ENCODE peak calls at places on chromosomes 11 and 22, in ten cellular contexts. One of them, this sample, is unnamed.

GRCh38 chr11:57405271-57405890 is 14.9 kb upstream of the PRG2 start:
- DNase-seq in Calu3: no peak
- DNase-seq in cardiac muscle cell: no peak
- DNase-seq in heart right ventricle: no peak
- DNase-seq in fibroblast of lung: no peak
- DNase-seq in sigmoid colon: no peak
- DNase-seq in GM12878: no peak
- DNase-seq in HFFc6: no peak
- DNase-seq in body of pancreas: no peak
- DNase-seq in heart left ventricle: no peak
- DNase-seq in this sample: no peak

GRCh38 chr11:2380807-2381350 is 3.8 kb downstream of the CD81 start:
- DNase-seq in Calu3: no peak
- DNase-seq in cardiac muscle cell: peak
- DNase-seq in heart right ventricle: peak
- DNase-seq in fibroblast of lung: no peak
- DNase-seq in sigmoid colon: peak
- DNase-seq in GM12878: peak
- DNase-seq in HFFc6: no peak
- DNase-seq in body of pancreas: no peak
- DNase-seq in heart left ventricle: peak
- DNase-seq in this sample: peak

GRCh38 chr11:46003647-46004046 is 81.2 kb downstream of the LARGE2 start:
- DNase-seq in Calu3: no peak
- DNase-seq in cardiac muscle cell: peak
- DNase-seq in heart right ventricle: no peak
- DNase-seq in fibroblast of lung: peak
- DNase-seq in sigmoid colon: no peak
- DNase-seq in GM12878: no peak
- DNase-seq in HFFc6: no peak
- DNase-seq in body of pancreas: no peak
- DNase-seq in heart left ventricle: no peak
- DNase-seq in this sample: no peak

GRCh38 chr22:29723766-29724165 is 4.0 kb downstream of the CABP7 start:
- DNase-seq in Calu3: no peak
- DNase-seq in cardiac muscle cell: no peak
- DNase-seq in heart right ventricle: no peak
- DNase-seq in fibroblast of lung: no peak
- DNase-seq in sigmoid colon: no peak
- DNase-seq in GM12878: no peak
- DNase-seq in HFFc6: no peak
- DNase-seq in body of pancreas: no peak
- DNase-seq in heart left ventricle: no peak
- DNase-seq in this sample: no peak

GRCh38 chr11:2991477-2992233 is 474 bp downstream of the NAP1L4 start:
- DNase-seq in Calu3: no peak
- DNase-seq in cardiac muscle cell: peak
- DNase-seq in heart right ventricle: peak
- DNase-seq in fibroblast of lung: peak
- DNase-seq in sigmoid colon: no peak
- DNase-seq in GM12878: no peak
- DNase-seq in HFFc6: peak
- DNase-seq in body of pancreas: peak
- DNase-seq in heart left ventricle: no peak
- DNase-seq in this sample: no peak

GRCh38 chr11:95081412-95081811 is 8.2 kb upstream of the ENDOD1 start:
- DNase-seq in Calu3: no peak
- DNase-seq in cardiac muscle cell: peak
- DNase-seq in heart right ventricle: peak
- DNase-seq in fibroblast of lung: no peak
- DNase-seq in sigmoid colon: peak
- DNase-seq in GM12878: no peak
- DNase-seq in HFFc6: no peak
- DNase-seq in body of pancreas: no peak
- DNase-seq in heart left ventricle: peak
- DNase-seq in this sample: no peak

GRCh38 chr22:38316340-38317236 is 645 bp downstream of the CSNK1E start:
- DNase-seq in Calu3: peak
- DNase-seq in cardiac muscle cell: peak
- DNase-seq in heart right ventricle: peak
- DNase-seq in fibroblast of lung: peak
- DNase-seq in sigmoid colon: peak
- DNase-seq in GM12878: no peak
- DNase-seq in HFFc6: peak
- DNase-seq in body of pancreas: peak
- DNase-seq in heart left ventricle: peak
- DNase-seq in this sample: peak

GRCh38 chr11:117616979-117617378 is 180.0 kb downstream of the DSCAML1 start:
- DNase-seq in Calu3: no peak
- DNase-seq in cardiac muscle cell: no peak
- DNase-seq in heart right ventricle: no peak
- DNase-seq in fibroblast of lung: no peak
- DNase-seq in sigmoid colon: peak
- DNase-seq in GM12878: no peak
- DNase-seq in HFFc6: no peak
- DNase-seq in body of pancreas: no peak
- DNase-seq in heart left ventricle: no peak
- DNase-seq in this sample: no peak

GRCh38 chr11:27041141-27041869 is 690 bp downstream of the BBOX1 start:
- DNase-seq in Calu3: no peak
- DNase-seq in cardiac muscle cell: no peak
- DNase-seq in heart right ventricle: no peak
- DNase-seq in fibroblast of lung: no peak
- DNase-seq in sigmoid colon: no peak
- DNase-seq in GM12878: no peak
- DNase-seq in HFFc6: no peak
- DNase-seq in body of pancreas: no peak
- DNase-seq in heart left ventricle: no peak
- DNase-seq in this sample: no peak

GRCh38 chr11:114890076-114890475 is 211.7 kb downstream of the NXPE2 start:
- DNase-seq in Calu3: no peak
- DNase-seq in cardiac muscle cell: no peak
- DNase-seq in heart right ventricle: no peak
- DNase-seq in fibroblast of lung: no peak
- DNase-seq in sigmoid colon: no peak
- DNase-seq in GM12878: no peak
- DNase-seq in HFFc6: no peak
- DNase-seq in body of pancreas: no peak
- DNase-seq in heart left ventricle: no peak
- DNase-seq in this sample: no peak

GRCh38 chr11:114891911-114892310 is 213.6 kb downstream of the NXPE2 start:
- DNase-seq in Calu3: no peak
- DNase-seq in cardiac muscle cell: no peak
- DNase-seq in heart right ventricle: no peak
- DNase-seq in fibroblast of lung: no peak
- DNase-seq in sigmoid colon: no peak
- DNase-seq in GM12878: no peak
- DNase-seq in HFFc6: no peak
- DNase-seq in body of pancreas: no peak
- DNase-seq in heart left ventricle: no peak
- DNase-seq in this sample: no peak

GRCh38 chr11:114889464-114890065 is 211.2 kb downstream of the NXPE2 start:
- DNase-seq in Calu3: no peak
- DNase-seq in cardiac muscle cell: no peak
- DNase-seq in heart right ventricle: peak
- DNase-seq in fibroblast of lung: no peak
- DNase-seq in sigmoid colon: no peak
- DNase-seq in GM12878: no peak
- DNase-seq in HFFc6: no peak
- DNase-seq in body of pancreas: no peak
- DNase-seq in heart left ventricle: peak
- DNase-seq in this sample: no peak

GRCh38 chr11:114893329-114893728 is 215.0 kb downstream of the NXPE2 start:
- DNase-seq in Calu3: no peak
- DNase-seq in cardiac muscle cell: no peak
- DNase-seq in heart right ventricle: no peak
- DNase-seq in fibroblast of lung: no peak
- DNase-seq in sigmoid colon: no peak
- DNase-seq in GM12878: no peak
- DNase-seq in HFFc6: no peak
- DNase-seq in body of pancreas: no peak
- DNase-seq in heart left ventricle: no peak
- DNase-seq in this sample: no peak

GRCh38 chr11:114892381-114893197 is 214.3 kb downstream of the NXPE2 start:
- DNase-seq in Calu3: no peak
- DNase-seq in cardiac muscle cell: no peak
- DNase-seq in heart right ventricle: no peak
- DNase-seq in fibroblast of lung: no peak
- DNase-seq in sigmoid colon: no peak
- DNase-seq in GM12878: no peak
- DNase-seq in HFFc6: no peak
- DNase-seq in body of pancreas: no peak
- DNase-seq in heart left ventricle: no peak
- DNase-seq in this sample: peak
- TF ChIP-seq CTCF in Calu3: no peak
- TF ChIP-seq CTCF in cardiac muscle cell: no peak
- TF ChIP-seq CTCF in heart right ventricle: peak
- TF ChIP-seq CTCF in fibroblast of lung: peak
- TF ChIP-seq CTCF in sigmoid colon: no peak
- TF ChIP-seq CTCF in GM12878: no peak
- TF ChIP-seq CTCF in HFFc6: peak
- TF ChIP-seq CTCF in body of pancreas: no peak
- TF ChIP-seq CTCF in heart left ventricle: peak
- TF ChIP-seq CTCF in this sample: peak

DNA sequence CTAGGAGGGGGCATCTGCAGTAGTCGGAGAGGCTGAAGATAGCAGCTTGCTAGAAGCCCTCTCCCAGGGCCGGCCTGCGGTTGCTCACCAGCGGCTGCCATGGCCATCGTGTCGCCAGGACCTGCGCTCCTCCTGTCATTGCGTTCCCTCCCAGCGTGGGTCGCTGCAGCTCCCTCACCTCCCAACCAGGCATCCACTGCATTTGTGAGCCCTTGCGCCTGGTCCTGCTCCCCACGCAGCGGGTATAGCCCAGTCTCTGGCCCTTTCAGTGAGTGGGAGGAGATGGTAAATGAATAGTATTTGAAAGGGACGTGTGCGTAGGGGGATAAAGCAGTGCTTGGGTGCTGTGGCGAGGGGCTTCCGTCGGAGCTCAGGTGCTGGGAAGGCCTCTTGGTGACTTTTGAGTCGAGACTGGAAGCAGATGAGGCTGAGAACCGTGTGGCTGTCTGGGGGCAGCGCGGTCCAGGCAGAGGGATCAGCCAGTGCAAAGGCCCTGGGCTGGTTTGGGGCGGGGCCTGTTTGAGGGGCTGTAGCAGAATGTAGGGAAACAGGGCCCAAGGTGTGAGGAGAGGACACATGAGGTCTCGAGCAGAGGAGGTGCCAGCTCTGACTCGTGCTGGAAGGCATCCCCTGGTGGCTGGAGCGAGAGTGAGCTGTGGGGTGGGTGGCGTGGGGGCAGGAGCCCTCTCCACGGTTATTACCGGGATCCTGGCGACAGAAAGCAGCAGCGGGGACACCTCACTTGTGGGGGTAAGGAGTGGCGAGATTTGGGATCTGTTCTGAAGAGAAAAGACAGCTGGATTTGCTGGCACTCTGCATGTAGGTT is 39.3 kb downstream of the LRP5 start:
- DNase-seq in Calu3: no peak
- DNase-seq in cardiac muscle cell: no peak
- DNase-seq in heart right ventricle: no peak
- DNase-seq in fibroblast of lung: no peak
- DNase-seq in sigmoid colon: no peak
- DNase-seq in GM12878: no peak
- DNase-seq in HFFc6: no peak
- DNase-seq in body of pancreas: no peak
- DNase-seq in heart left ventricle: no peak
- DNase-seq in this sample: no peak
- TF ChIP-seq CTCF in Calu3: no peak
- TF ChIP-seq CTCF in cardiac muscle cell: no peak
- TF ChIP-seq CTCF in heart right ventricle: no peak
- TF ChIP-seq CTCF in fibroblast of lung: no peak
- TF ChIP-seq CTCF in sigmoid colon: peak
- TF ChIP-seq CTCF in GM12878: no peak
- TF ChIP-seq CTCF in HFFc6: no peak
- TF ChIP-seq CTCF in body of pancreas: no peak
- TF ChIP-seq CTCF in heart left ventricle: no peak
- TF ChIP-seq CTCF in this sample: no peak

DNA sequence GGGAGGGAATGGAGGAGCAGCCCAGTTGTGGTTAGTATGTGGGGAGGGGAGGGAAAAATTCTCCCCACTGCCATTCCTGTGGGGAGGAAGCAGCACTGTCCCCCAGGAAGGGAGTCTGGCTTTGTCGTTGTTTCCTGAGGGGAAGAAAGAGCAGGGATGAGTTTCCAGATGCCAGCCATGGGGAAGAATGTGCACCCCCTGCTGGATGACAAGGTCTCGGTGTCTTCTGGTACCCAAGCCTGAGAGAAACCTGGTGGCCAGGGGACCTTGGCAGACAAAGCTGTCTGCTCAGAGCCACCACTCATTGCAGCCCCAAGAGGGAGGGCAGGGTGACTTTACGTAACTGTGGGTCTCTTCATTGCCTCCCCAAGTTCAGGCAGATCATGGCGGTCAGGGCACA is 81.3 kb upstream of the CD82 start:
- DNase-seq in Calu3: peak
- DNase-seq in cardiac muscle cell: peak
- DNase-seq in heart right ventricle: peak
- DNase-seq in fibroblast of lung: no peak
- DNase-seq in sigmoid colon: peak
- DNase-seq in GM12878: no peak
- DNase-seq in HFFc6: peak
- DNase-seq in body of pancreas: no peak
- DNase-seq in heart left ventricle: no peak
- DNase-seq in this sample: no peak
- TF ChIP-seq CTCF in Calu3: no peak
- TF ChIP-seq CTCF in cardiac muscle cell: peak
- TF ChIP-seq CTCF in heart right ventricle: peak
- TF ChIP-seq CTCF in fibroblast of lung: peak
- TF ChIP-seq CTCF in sigmoid colon: no peak
- TF ChIP-seq CTCF in GM12878: peak
- TF ChIP-seq CTCF in HFFc6: peak
- TF ChIP-seq CTCF in body of pancreas: peak
- TF ChIP-seq CTCF in heart left ventricle: peak
- TF ChIP-seq CTCF in this sample: no peak

DNA sequence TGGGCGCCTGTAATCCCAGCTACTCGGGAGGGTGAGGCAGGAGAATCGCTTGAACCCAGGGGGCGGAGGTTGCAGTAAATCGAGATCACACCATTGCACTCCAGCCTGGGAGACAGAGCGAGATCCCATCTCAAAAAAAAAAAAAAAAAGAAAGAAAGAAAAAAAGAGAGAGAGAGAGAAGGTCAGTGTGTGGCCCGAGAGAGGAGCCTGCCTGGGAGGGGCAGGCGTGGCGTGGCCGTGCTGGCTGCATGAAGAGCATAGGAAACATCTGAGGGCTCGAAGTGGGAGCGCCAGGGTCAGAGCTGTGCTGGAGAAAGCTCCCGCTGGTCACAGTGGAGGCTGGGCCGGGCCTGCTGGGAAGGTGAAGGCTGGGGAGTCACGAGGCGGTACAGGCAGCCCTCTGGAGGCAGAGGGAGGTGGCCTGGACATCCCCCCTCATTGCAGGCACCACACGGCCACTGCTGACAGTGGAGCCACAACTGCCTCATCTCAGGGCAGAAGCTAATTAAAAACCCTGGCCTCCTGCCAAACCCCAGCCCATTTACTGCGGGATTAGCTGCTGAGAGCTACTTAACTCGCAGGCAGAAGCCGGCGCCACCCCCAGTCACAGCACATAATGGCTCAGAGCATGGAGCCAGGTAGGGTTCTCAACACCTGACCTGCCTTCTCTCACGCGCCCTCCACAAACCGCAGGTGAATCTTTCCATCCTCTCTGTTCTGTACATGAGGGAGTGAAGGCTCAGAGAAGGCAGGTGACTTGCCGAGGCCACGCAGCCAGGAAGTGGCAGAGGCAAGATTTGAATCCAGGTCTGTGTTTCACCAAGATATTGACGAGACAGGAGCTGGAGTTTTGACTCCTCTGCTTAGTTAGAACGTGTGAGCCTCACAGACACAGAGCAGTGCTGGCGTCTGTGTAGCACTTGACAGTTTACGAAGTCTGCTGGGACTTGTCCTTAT is 32.6 kb downstream of the NFAM1 start:
- DNase-seq in Calu3: no peak
- DNase-seq in cardiac muscle cell: peak
- DNase-seq in heart right ventricle: peak
- DNase-seq in fibroblast of lung: no peak
- DNase-seq in sigmoid colon: no peak
- DNase-seq in GM12878: no peak
- DNase-seq in HFFc6: no peak
- DNase-seq in body of pancreas: no peak
- DNase-seq in heart left ventricle: peak
- DNase-seq in this sample: no peak
- TF ChIP-seq CTCF in Calu3: no peak
- TF ChIP-seq CTCF in cardiac muscle cell: no peak
- TF ChIP-seq CTCF in heart right ventricle: no peak
- TF ChIP-seq CTCF in fibroblast of lung: no peak
- TF ChIP-seq CTCF in sigmoid colon: no peak
- TF ChIP-seq CTCF in GM12878: no peak
- TF ChIP-seq CTCF in HFFc6: no peak
- TF ChIP-seq CTCF in body of pancreas: no peak
- TF ChIP-seq CTCF in heart left ventricle: no peak
- TF ChIP-seq CTCF in this sample: no peak